ENCODE peak calls at places on chromosomes 5 and 9, in four cellular contexts. H, Y, P and I are unnamed samples.

GRCh38 chr9:6153425-6153824 is 62.2 kb upstream of the IL33 start:
- DNase-seq in H (no peak), Y (no peak), P (no peak), I (no peak)

GRCh38 chr9:4642351-4642750 is 19.7 kb upstream of the PLPP6 start:
- DNase-seq in H (no peak), Y (no peak), P (no peak), I (no peak)

GRCh38 chr9:124110307-124110915 is 98.8 kb downstream of the LHX2 start:
- DNase-seq in H (no peak), Y (peak), P (peak), I (peak)

GRCh38 chr9:126164796-126165525 is 161.7 kb upstream of the MVB12B start:
- DNase-seq in H (no peak), Y (peak), P (no peak), I (peak)

GRCh38 chr5:138354387-138354786 is 1.9 kb downstream of the KDM3B start:
- DNase-seq in H (no peak), Y (no peak), P (no peak), I (no peak)

GRCh38 chr9:98944130-98945074 is 695 bp downstream of the COL15A1 start:
- DNase-seq in H (no peak), Y (peak), P (no peak), I (no peak)

GRCh38 chr5:126016256-126016655 is 407.0 kb upstream of the GRAMD2B start:
- DNase-seq in H (no peak), Y (peak), P (peak), I (peak)

GRCh38 chr9:83218411-83219090 is 155.6 kb upstream of the RASEF start:
- DNase-seq in H (no peak), Y (no peak), P (no peak), I (no peak)

GRCh38 chr5:68646142-68646541 is 430.6 kb downstream of the PIK3R1 start:
- DNase-seq in H (no peak), Y (no peak), P (no peak), I (no peak)

GRCh38 chr9:84271004-84271886 is 69.3 kb downstream of the SLC28A3 start:
- DNase-seq in H (peak), Y (no peak), P (peak), I (peak)

GRCh38 chr9:16030513-16031185 is 477.8 kb downstream of the CCDC171 start:
- DNase-seq in H (no peak), Y (no peak), P (no peak), I (no peak)

GRCh38 chr9:42386477-42386876 is 203.0 kb downstream of the SPATA31A6 start:
- DNase-seq in H (no peak), Y (no peak), P (no peak), I (no peak)

GRCh38 chr5:2143088-2143487 is 260.4 kb upstream of the IRX4 start:
- DNase-seq in H (no peak), Y (no peak), P (no peak), I (no peak)

GRCh38 chr9:129685933-129686259 is 20.4 kb downstream of the PRRX2 start:
- DNase-seq in H (no peak), Y (no peak), P (no peak), I (no peak)

GRCh38 chr5:88669314-88669713 is 213.7 kb downstream of the MEF2C start:
- DNase-seq in H (no peak), Y (no peak), P (no peak), I (no peak)

GRCh38 chr5:107948377-107948776 is 277.6 kb upstream of the EFNA5 start:
- DNase-seq in H (no peak), Y (no peak), P (no peak), I (no peak)

GRCh38 chr9:6681957-6682501 is 36.5 kb upstream of the GLDC start:
- DNase-seq in H (no peak), Y (no peak), P (no peak), I (no peak)

GRCh38 chr5:61329729-61330128 is 2.3 kb upstream of the ZSWIM6 start:
- DNase-seq in H (no peak), Y (no peak), P (no peak), I (no peak)

GRCh38 chr9:76787677-76788076 is 23.4 kb downstream of the PCA3 start:
- DNase-seq in H (no peak), Y (no peak), P (no peak), I (no peak)

GRCh38 chr5:302951-303350 is 18.6 kb upstream of the AHRR start:
- DNase-seq in H (no peak), Y (no peak), P (no peak), I (no peak)

GRCh38 chr9:76676857-76677256 is 87.4 kb upstream of the PCA3 start:
- DNase-seq in H (no peak), Y (no peak), P (no peak), I (no peak)

GRCh38 chr5:73678322-73678740 is 52.3 kb downstream of the ARHGEF28 start:
- DNase-seq in H (no peak), Y (no peak), P (no peak), I (no peak)

GRCh38 chr5:146507428-146507827 is 8.6 kb downstream of the GPR151 start:
- DNase-seq in H (no peak), Y (no peak), P (no peak), I (no peak)

GRCh38 chr9:95854386-95855015 is 21.0 kb upstream of the ERCC6L2 start:
- DNase-seq in H (no peak), Y (no peak), P (no peak), I (no peak)

GRCh38 chr9:120071760-120072159 is 508.2 kb downstream of the CDK5RAP2 start:
- DNase-seq in H (no peak), Y (no peak), P (no peak), I (no peak)

GRCh38 chr5:3320317-3320865 is 275.2 kb upstream of the IRX1 start:
- DNase-seq in H (no peak), Y (no peak), P (no peak), I (no peak)

GRCh38 chr5:99032234-99033013 is 103.6 kb upstream of the CHD1 start:
- DNase-seq in H (no peak), Y (no peak), P (peak), I (no peak)

GRCh38 chr9:121975801-121976277 is 117.3 kb downstream of the TTLL11 start:
- DNase-seq in H (no peak), Y (no peak), P (no peak), I (no peak)
- H3K27ac ChIP-seq in H (no peak), Y (no peak), P (no peak), I (no peak)

DNA sequence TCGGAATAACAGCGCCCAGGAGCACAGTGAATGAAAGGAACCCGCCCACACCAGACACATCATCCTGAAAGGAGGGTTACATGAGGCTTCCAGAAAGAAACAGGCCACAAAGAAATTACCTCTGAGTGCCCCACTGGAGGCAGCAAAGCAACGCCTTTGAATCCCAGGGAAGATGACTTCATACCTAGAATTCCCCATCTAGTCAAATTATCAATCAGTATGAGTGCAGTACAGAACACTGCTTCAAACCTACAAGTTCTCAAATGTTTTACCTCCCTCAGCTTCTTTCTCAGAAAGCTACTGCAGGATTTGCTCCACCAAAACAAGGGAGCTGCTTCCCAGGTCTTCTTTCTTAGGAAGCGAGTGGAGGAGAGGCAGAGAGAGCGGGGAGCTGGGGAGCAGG is 87.2 kb downstream of the SEMA4D start:
- DNase-seq in H (no peak), Y (no peak), P (no peak), I (no peak)
- TF ChIP-seq CTCF in H (no peak), Y (no peak), P (no peak), I (peak)

DNA sequence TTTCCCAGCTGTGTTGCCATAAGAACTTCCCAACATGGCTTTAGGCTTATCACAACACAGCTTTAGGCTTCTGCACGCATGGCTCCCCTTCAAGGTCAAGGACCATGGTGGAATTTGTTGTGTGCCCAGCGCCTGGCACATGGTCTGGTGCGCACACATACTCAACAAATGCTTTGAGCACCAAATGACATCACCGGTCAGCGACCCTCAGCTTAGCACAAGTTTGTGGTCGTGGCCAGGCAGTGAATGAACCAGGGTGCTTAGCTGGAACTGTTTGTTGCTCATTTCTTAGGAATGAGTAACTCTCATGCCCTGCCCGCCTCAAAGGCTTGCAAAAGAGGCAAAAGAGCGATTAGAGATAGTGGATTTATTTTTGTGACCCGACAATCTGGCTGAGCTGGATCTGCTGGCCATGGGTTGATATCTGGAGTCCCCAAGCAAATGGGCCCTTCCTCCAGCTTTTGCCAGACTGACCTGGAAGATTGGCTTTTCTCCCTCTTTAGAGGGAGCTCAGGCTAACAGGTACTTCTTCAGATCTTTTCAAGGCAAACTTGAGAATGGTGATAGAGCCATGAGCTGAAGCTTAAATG is 58.9 kb downstream of the DAP start:
- DNase-seq in H (no peak), Y (no peak), P (no peak), I (no peak)
- H3K27ac ChIP-seq in H (no peak), Y (peak), P (peak), I (no peak)

GRCh38 chr9:127360829-127361228 is 36.1 kb upstream of the SLC2A8 start:
- DNase-seq in H (no peak), Y (no peak), P (no peak), I (no peak)
- TF ChIP-seq CTCF in H (no peak), Y (peak), P (peak), I (no peak)

DNA sequence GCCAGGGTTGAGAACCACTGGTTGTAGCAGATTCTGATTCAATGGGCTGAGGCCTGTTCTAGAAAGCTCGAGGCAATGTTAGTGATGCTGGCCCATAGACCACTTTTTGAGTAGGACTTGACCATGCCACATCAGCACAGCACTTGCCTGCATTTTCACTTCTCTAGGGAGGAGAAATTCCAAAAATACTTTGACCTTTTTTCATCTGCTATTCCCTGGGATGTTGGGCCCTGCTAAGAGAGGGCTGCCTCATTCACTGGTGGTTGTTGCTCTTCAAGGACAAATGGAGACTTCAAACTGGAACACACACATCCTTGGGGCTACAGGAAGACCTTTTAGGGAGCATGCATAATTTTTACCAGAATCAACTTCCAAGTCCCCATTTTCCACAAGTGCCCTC is 12.8 kb upstream of the TGFBI start:
- DNase-seq in H (no peak), Y (no peak), P (no peak), I (no peak)
- H3K27ac ChIP-seq in H (no peak), Y (no peak), P (peak), I (no peak)

GRCh38 chr9:114913217-114913616 is 17.2 kb downstream of the TNFSF8 start:
- DNase-seq in H (no peak), Y (no peak), P (no peak), I (no peak)

GRCh38 chr9:114911167-114911821 is 19.1 kb downstream of the TNFSF8 start:
- DNase-seq in H (no peak), Y (no peak), P (peak), I (no peak)

GRCh38 chr9:114909657-114910056 is 20.7 kb downstream of the TNFSF8 start:
- DNase-seq in H (no peak), Y (no peak), P (no peak), I (no peak)

GRCh38 chr9:114910541-114910940 is 19.9 kb downstream of the TNFSF8 start:
- DNase-seq in H (no peak), Y (no peak), P (no peak), I (no peak)

GRCh38 chr9:114914139-114914538 is 16.3 kb downstream of the TNFSF8 start:
- DNase-seq in H (no peak), Y (no peak), P (no peak), I (no peak)
- TF ChIP-seq CTCF in H (no peak), Y (peak), P (no peak), I (no peak)

DNA sequence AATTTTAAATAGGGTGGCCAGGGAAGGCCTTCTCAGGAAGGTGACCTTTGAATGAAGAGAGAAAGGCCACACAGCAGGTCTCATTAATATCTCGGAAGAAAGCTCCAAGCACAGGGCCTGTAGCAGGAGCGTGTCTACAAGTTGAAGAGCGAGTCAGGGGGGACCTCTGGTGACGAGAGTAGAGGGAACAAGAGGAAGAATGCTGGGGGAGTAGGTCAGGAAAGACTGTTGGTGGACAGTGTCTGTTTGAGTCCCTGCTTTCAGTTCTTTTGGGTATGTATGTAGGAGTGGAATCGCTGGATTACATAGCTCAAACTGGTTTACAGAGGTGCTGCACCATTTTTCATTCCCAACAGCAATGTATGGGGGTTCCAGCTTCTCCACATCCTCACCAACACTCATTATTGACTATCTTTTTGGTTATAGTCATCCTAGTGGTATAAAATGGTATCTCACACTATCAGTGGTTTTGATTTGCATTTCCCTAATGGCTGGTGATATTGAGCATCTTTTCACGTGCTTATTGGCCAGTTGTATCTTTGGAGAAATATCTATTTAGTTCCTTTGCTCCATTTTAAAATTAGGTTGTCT is 55.8 kb downstream of the NUP214 start:
- DNase-seq in H (no peak), Y (no peak), P (no peak), I (no peak)
- H3K27ac ChIP-seq in H (no peak), Y (no peak), P (no peak), I (no peak)